ENCODE peak calls at places on chromosomes 7 and 10, in nine cellular contexts. M, Q, N, R, Z, K, P, X and T are unnamed samples.

GRCh38 chr7:79502151-79502550 is 48.7 kb upstream of the MAGI2 start:
- DNase-seq in Z (no peak), Q (no peak), M (no peak), K (no peak), X (no peak), N (no peak), P (no peak), R (no peak), T (no peak)

GRCh38 chr10:69439350-69439739 is 11.9 kb upstream of the TSPAN15 start:
- DNase-seq in Z (no peak), K (no peak), N (peak), M (peak), X (no peak), R (no peak), P (no peak), Q (no peak), T (no peak)

GRCh38 chr10:6140965-6141295 is 52.1 kb downstream of the RBM17 start:
- DNase-seq in P (no peak), X (no peak), Z (no peak), K (no peak), M (no peak), N (no peak), R (no peak), Q (no peak), T (no peak)

GRCh38 chr10:46556515-46557318 is at the start of gene GPRIN2:
- DNase-seq in M (peak), P (peak), N (no peak), Q (no peak), Z (no peak), X (no peak), R (no peak), K (peak), T (no peak)

GRCh38 chr10:69868821-69869220 is 67.1 kb downstream of the COL13A1 start:
- DNase-seq in M (no peak), K (no peak), Q (no peak), P (no peak), Z (no peak), R (no peak), X (no peak), N (no peak), T (no peak)

GRCh38 chr7:96322373-96322695 is 436 bp upstream of the SLC25A13 start:
- DNase-seq in N (no peak), R (no peak), Z (no peak), Q (no peak), X (no peak), M (no peak), P (no peak), K (no peak), T (no peak)

GRCh38 chr7:37901236-37901827 is 15.3 kb downstream of the SFRP4 start:
- DNase-seq in P (no peak), Q (no peak), R (no peak), M (no peak), N (no peak), K (no peak), Z (peak), X (peak), T (peak)

GRCh38 chr10:84510121-84510520 is 181.7 kb downstream of the CCSER2 start:
- DNase-seq in Q (no peak), R (no peak), M (no peak), N (no peak), P (no peak), Z (no peak), X (peak), K (no peak), T (peak)

GRCh38 chr7:39644170-39644569 is 20.8 kb downstream of the RALA start:
- DNase-seq in X (no peak), K (no peak), Q (no peak), M (no peak), R (no peak), N (no peak), Z (no peak), P (no peak), T (peak)

GRCh38 chr10:132931258-132931657 is 11.1 kb downstream of the CFAP46 start:
- DNase-seq in Z (no peak), K (no peak), P (no peak), R (no peak), M (no peak), N (no peak), X (peak), Q (no peak), T (peak)

GRCh38 chr7:44894881-44895600 is 9.7 kb upstream of the PURB start:
- DNase-seq in N (no peak), Z (no peak), P (no peak), K (no peak), X (peak), R (no peak), Q (no peak), M (no peak), T (no peak)

GRCh38 chr7:44727346-44728262 is 21.0 kb upstream of the ZMIZ2 start:
- DNase-seq in R (no peak), M (no peak), Z (no peak), P (no peak), K (no peak), Q (no peak), N (no peak), X (peak), T (peak)

GRCh38 chr7:50507898-50508470 is 57.2 kb downstream of the DDC start:
- DNase-seq in Q (no peak), X (no peak), R (no peak), M (no peak), K (no peak), P (no peak), Z (peak), N (no peak), T (no peak)

GRCh38 chr10:17882557-17882956 is 69.2 kb upstream of the SLC39A12 start:
- DNase-seq in R (no peak), Q (no peak), X (peak), K (no peak), N (no peak), M (no peak), P (no peak), Z (no peak), T (peak)

GRCh38 chr10:88045116-88045515 is 181.7 kb downstream of the PTEN start:
- DNase-seq in R (no peak), M (no peak), P (no peak), X (no peak), K (no peak), N (no peak), Q (no peak), Z (no peak), T (no peak)

GRCh38 chr7:41881313-41882130 is 178.6 kb upstream of the INHBA start:
- DNase-seq in X (peak), K (peak), P (no peak), R (peak), N (no peak), M (no peak), Q (peak), Z (no peak), T (no peak)

GRCh38 chr7:20839196-20839735 is 52.6 kb upstream of the SP8 start:
- DNase-seq in M (no peak), N (no peak), X (no peak), Q (no peak), Z (no peak), K (no peak), R (no peak), P (no peak), T (no peak)

GRCh38 chr7:32500922-32501341 is 5.6 kb downstream of the AVL9 start:
- DNase-seq in M (no peak), Q (peak), X (peak), P (no peak), K (no peak), R (no peak), Z (no peak), N (no peak), T (peak)

GRCh38 chr10:69800109-69800508 is 1.6 kb upstream of the COL13A1 start:
- DNase-seq in M (no peak), P (peak), Z (no peak), X (peak), R (no peak), K (no peak), Q (no peak), N (peak), T (peak)